ENCODE peak calls at places on chromosomes 16 and 17, in ten cellular contexts. One of them, this sample, is unnamed. For H3K4me1, the result is how much of the 10 kb centered on the place peaks cover.

GRCh38 chr17:5630434-5630833 is 46.1 kb upstream of the NLRP1 start:
- DNase-seq in A549: no peak
- DNase-seq in K562: no peak
- DNase-seq in adrenal gland: no peak
- DNase-seq in body of pancreas: no peak
- DNase-seq in IMR-90: peak
- DNase-seq in transverse colon: no peak
- DNase-seq in sigmoid colon: no peak
- DNase-seq in suprapubic skin: no peak
- DNase-seq in thyroid gland: no peak
- DNase-seq in this sample: no peak

GRCh38 chr16:86823125-86823524 is 244.8 kb downstream of the FOXL1 start:
- DNase-seq in A549: no peak
- DNase-seq in K562: no peak
- DNase-seq in adrenal gland: no peak
- DNase-seq in body of pancreas: no peak
- DNase-seq in IMR-90: no peak
- DNase-seq in transverse colon: no peak
- DNase-seq in sigmoid colon: no peak
- DNase-seq in suprapubic skin: no peak
- DNase-seq in thyroid gland: no peak
- DNase-seq in this sample: no peak

GRCh38 chr16:86740817-86741799 is 162.8 kb downstream of the FOXL1 start:
- DNase-seq in A549: peak
- DNase-seq in K562: no peak
- DNase-seq in adrenal gland: peak
- DNase-seq in body of pancreas: peak
- DNase-seq in IMR-90: peak
- DNase-seq in transverse colon: no peak
- DNase-seq in sigmoid colon: peak
- DNase-seq in suprapubic skin: no peak
- DNase-seq in thyroid gland: no peak
- DNase-seq in this sample: no peak

GRCh38 chr16:48317614-48318013 is 67.6 kb downstream of the SIAH1 start:
- DNase-seq in A549: peak
- DNase-seq in K562: peak
- DNase-seq in adrenal gland: no peak
- DNase-seq in body of pancreas: no peak
- DNase-seq in IMR-90: peak
- DNase-seq in transverse colon: no peak
- DNase-seq in sigmoid colon: no peak
- DNase-seq in suprapubic skin: no peak
- DNase-seq in thyroid gland: no peak
- DNase-seq in this sample: no peak

GRCh38 chr17:19254651-19255050 is 17.5 kb downstream of the EPN2 start:
- DNase-seq in A549: peak
- DNase-seq in K562: no peak
- DNase-seq in adrenal gland: no peak
- DNase-seq in body of pancreas: no peak
- DNase-seq in IMR-90: no peak
- DNase-seq in transverse colon: no peak
- DNase-seq in sigmoid colon: peak
- DNase-seq in suprapubic skin: no peak
- DNase-seq in thyroid gland: no peak
- DNase-seq in this sample: no peak

GRCh38 chr16:57082664-57083063 is 9.7 kb upstream of the CPNE2 start:
- DNase-seq in A549: no peak
- DNase-seq in K562: no peak
- DNase-seq in adrenal gland: no peak
- DNase-seq in body of pancreas: no peak
- DNase-seq in IMR-90: no peak
- DNase-seq in transverse colon: no peak
- DNase-seq in sigmoid colon: no peak
- DNase-seq in suprapubic skin: no peak
- DNase-seq in thyroid gland: no peak
- DNase-seq in this sample: no peak

GRCh38 chr16:2473999-2474876 is 689 bp upstream of the TBC1D24 start:
- DNase-seq in A549: peak
- DNase-seq in K562: peak
- DNase-seq in adrenal gland: no peak
- DNase-seq in body of pancreas: peak
- DNase-seq in IMR-90: peak
- DNase-seq in transverse colon: peak
- DNase-seq in sigmoid colon: no peak
- DNase-seq in suprapubic skin: no peak
- DNase-seq in thyroid gland: peak
- DNase-seq in this sample: peak

GRCh38 chr17:13306310-13306962 is 288.6 kb upstream of the ELAC2 start:
- DNase-seq in A549: peak
- DNase-seq in K562: peak
- DNase-seq in adrenal gland: peak
- DNase-seq in body of pancreas: peak
- DNase-seq in IMR-90: peak
- DNase-seq in transverse colon: no peak
- DNase-seq in sigmoid colon: no peak
- DNase-seq in suprapubic skin: no peak
- DNase-seq in thyroid gland: no peak
- DNase-seq in this sample: no peak

GRCh38 chr17:11094377-11094776 is 146.6 kb upstream of the SHISA6 start:
- DNase-seq in A549: no peak
- DNase-seq in K562: no peak
- DNase-seq in adrenal gland: no peak
- DNase-seq in body of pancreas: no peak
- DNase-seq in IMR-90: no peak
- DNase-seq in transverse colon: no peak
- DNase-seq in sigmoid colon: no peak
- DNase-seq in suprapubic skin: no peak
- DNase-seq in thyroid gland: no peak
- DNase-seq in this sample: no peak

GRCh38 chr17:58319181-58320162 is 9.1 kb downstream of the TSPOAP1 start:
- DNase-seq in A549: no peak
- DNase-seq in K562: no peak
- DNase-seq in adrenal gland: no peak
- DNase-seq in body of pancreas: no peak
- DNase-seq in IMR-90: no peak
- DNase-seq in transverse colon: no peak
- DNase-seq in sigmoid colon: peak
- DNase-seq in suprapubic skin: no peak
- DNase-seq in thyroid gland: no peak
- DNase-seq in this sample: no peak

GRCh38 chr17:40061532-40062038 is 1.2 kb upstream of the THRA start:
- DNase-seq in A549: no peak
- DNase-seq in K562: no peak
- DNase-seq in adrenal gland: no peak
- DNase-seq in body of pancreas: no peak
- DNase-seq in IMR-90: no peak
- DNase-seq in transverse colon: peak
- DNase-seq in sigmoid colon: no peak
- DNase-seq in suprapubic skin: no peak
- DNase-seq in thyroid gland: no peak
- DNase-seq in this sample: no peak

GRCh38 chr17:40063915-40064531 is 1.3 kb downstream of the THRA start:
- DNase-seq in A549: no peak
- DNase-seq in K562: no peak
- DNase-seq in adrenal gland: peak
- DNase-seq in body of pancreas: no peak
- DNase-seq in IMR-90: no peak
- DNase-seq in transverse colon: no peak
- DNase-seq in sigmoid colon: no peak
- DNase-seq in suprapubic skin: no peak
- DNase-seq in thyroid gland: no peak
- DNase-seq in this sample: no peak

GRCh38 chr17:40063034-40063765 is 435 bp downstream of the THRA start:
- DNase-seq in A549: no peak
- DNase-seq in K562: peak
- DNase-seq in adrenal gland: peak
- DNase-seq in body of pancreas: peak
- DNase-seq in IMR-90: no peak
- DNase-seq in transverse colon: peak
- DNase-seq in sigmoid colon: peak
- DNase-seq in suprapubic skin: peak
- DNase-seq in thyroid gland: peak
- DNase-seq in this sample: peak

GRCh38 chr17:40060887-40061480 is 1.8 kb upstream of the THRA start:
- DNase-seq in A549: no peak
- DNase-seq in K562: no peak
- DNase-seq in adrenal gland: no peak
- DNase-seq in body of pancreas: peak
- DNase-seq in IMR-90: no peak
- DNase-seq in transverse colon: no peak
- DNase-seq in sigmoid colon: no peak
- DNase-seq in suprapubic skin: no peak
- DNase-seq in thyroid gland: no peak
- DNase-seq in this sample: no peak

DNA sequence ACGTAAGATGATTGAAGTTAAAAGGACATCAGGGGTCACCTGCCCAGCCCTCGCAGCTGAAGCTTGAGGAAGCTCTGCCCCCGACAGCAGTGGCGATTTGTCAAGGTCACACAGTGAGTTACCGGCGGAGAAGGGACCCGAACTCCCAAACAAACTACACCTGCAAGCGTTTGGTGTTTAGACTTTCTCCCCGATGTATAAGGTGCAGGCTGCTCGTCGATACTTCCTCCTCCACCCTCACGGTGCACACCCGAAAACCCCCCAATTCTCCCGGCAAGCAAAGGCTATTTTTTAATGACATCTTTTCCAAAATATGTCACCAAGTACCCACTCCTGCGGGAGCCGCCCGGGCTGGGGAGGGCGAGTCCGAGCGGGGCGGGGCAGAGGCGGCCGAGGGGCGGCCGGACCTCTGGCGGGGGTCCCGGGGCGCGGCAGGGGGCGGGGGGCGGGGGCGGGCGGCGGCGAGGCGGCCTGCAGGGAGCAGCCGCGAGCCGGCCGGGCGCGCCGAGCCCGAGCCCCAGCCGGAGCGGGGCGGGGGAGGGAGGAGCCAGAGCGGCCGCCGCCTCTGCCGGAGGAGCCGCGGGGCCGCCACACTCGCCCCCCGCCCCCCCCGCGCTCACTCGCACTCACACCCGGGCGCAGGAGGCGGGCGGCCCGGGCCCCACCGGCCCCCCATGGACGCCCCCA is at the start of gene THRA:
- DNase-seq in A549: no peak
- DNase-seq in K562: peak
- DNase-seq in adrenal gland: peak
- DNase-seq in body of pancreas: peak
- DNase-seq in IMR-90: peak
- DNase-seq in transverse colon: peak
- DNase-seq in sigmoid colon: peak
- DNase-seq in suprapubic skin: no peak
- DNase-seq in thyroid gland: peak
- DNase-seq in this sample: peak
- TF ChIP-seq POLR2A in A549: no peak
- TF ChIP-seq POLR2A in K562: no peak
- TF ChIP-seq POLR2A in adrenal gland: no peak
- TF ChIP-seq POLR2A in body of pancreas: no peak
- TF ChIP-seq POLR2A in IMR-90: no peak
- TF ChIP-seq POLR2A in transverse colon: no peak
- TF ChIP-seq POLR2A in sigmoid colon: no peak
- TF ChIP-seq POLR2A in suprapubic skin: no peak
- TF ChIP-seq POLR2A in thyroid gland: no peak
- TF ChIP-seq POLR2A in this sample: no peak

GRCh38 chr16:55035037-55035436 is 104.4 kb downstream of the IRX5 start:
- DNase-seq in A549: peak
- DNase-seq in K562: peak
- DNase-seq in adrenal gland: peak
- DNase-seq in body of pancreas: peak
- DNase-seq in IMR-90: no peak
- DNase-seq in transverse colon: no peak
- DNase-seq in sigmoid colon: no peak
- DNase-seq in suprapubic skin: peak
- DNase-seq in thyroid gland: peak
- DNase-seq in this sample: peak
- TF ChIP-seq CTCF in A549: peak
- TF ChIP-seq CTCF in K562: peak
- TF ChIP-seq CTCF in adrenal gland: peak
- TF ChIP-seq CTCF in body of pancreas: peak
- TF ChIP-seq CTCF in IMR-90: peak
- TF ChIP-seq CTCF in transverse colon: peak
- TF ChIP-seq CTCF in sigmoid colon: no peak
- TF ChIP-seq CTCF in suprapubic skin: peak
- TF ChIP-seq CTCF in thyroid gland: no peak
- TF ChIP-seq CTCF in this sample: no peak

DNA sequence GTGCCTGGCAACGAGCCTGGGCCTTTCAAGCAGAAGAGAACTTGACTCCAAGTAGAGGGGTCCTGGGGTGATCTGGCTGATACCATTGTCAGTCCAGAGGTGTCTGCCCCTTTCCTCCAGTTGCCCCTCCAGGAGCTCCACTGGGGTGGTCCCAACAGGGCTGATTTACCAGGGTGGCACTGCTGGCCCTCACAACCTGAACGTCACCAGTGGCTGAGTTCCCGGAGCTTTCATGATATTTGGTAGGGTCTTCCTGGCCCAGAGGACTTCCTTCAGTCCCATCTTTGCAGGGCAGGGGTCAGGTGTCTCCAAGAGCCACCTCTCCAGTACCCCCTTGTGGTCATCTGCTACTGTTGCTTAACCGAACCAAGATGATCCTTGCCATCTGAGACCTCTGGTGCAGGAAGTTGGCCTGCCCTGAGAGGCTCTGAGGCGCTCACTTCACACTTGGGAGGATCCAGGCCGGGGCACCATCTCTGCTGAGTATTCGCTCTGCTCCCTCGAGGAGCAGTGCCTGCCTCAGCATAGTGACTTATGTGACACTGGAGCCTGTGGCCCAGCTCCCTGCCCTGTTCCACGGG is 3.5 kb downstream of the LIMD2 start:
- DNase-seq in A549: peak
- DNase-seq in K562: peak
- DNase-seq in adrenal gland: no peak
- DNase-seq in body of pancreas: peak
- DNase-seq in IMR-90: no peak
- DNase-seq in transverse colon: peak
- DNase-seq in sigmoid colon: no peak
- DNase-seq in suprapubic skin: no peak
- DNase-seq in thyroid gland: no peak
- DNase-seq in this sample: peak
- H3K4me1 ChIP-seq in A549: under half
- H3K4me1 ChIP-seq in K562: under half
- H3K4me1 ChIP-seq in adrenal gland: under half
- H3K4me1 ChIP-seq in body of pancreas: under half
- H3K4me1 ChIP-seq in IMR-90: under half
- H3K4me1 ChIP-seq in transverse colon: under half
- H3K4me1 ChIP-seq in sigmoid colon: under half
- H3K4me1 ChIP-seq in suprapubic skin: under half
- H3K4me1 ChIP-seq in thyroid gland: under half
- H3K4me1 ChIP-seq in this sample: under half

GRCh38 chr16:65343556-65343955 is 221.7 kb upstream of the CDH11 start:
- DNase-seq in A549: no peak
- DNase-seq in K562: no peak
- DNase-seq in adrenal gland: no peak
- DNase-seq in body of pancreas: no peak
- DNase-seq in IMR-90: no peak
- DNase-seq in transverse colon: no peak
- DNase-seq in sigmoid colon: no peak
- DNase-seq in suprapubic skin: no peak
- DNase-seq in thyroid gland: no peak
- DNase-seq in this sample: no peak
- TF ChIP-seq POLR2A in A549: no peak
- TF ChIP-seq POLR2A in K562: no peak
- TF ChIP-seq POLR2A in adrenal gland: no peak
- TF ChIP-seq POLR2A in body of pancreas: no peak
- TF ChIP-seq POLR2A in IMR-90: no peak
- TF ChIP-seq POLR2A in transverse colon: no peak
- TF ChIP-seq POLR2A in sigmoid colon: no peak
- TF ChIP-seq POLR2A in suprapubic skin: no peak
- TF ChIP-seq POLR2A in thyroid gland: no peak
- TF ChIP-seq POLR2A in this sample: no peak

This sample was measured in stomach.